ENCODE peak calls at places on chromosomes 16 and 17, in seven cellular contexts. K is AG04450, W is HL-60, X is astrocyte, G is thoracic aorta, Z is prostate gland, F is fibroblast of lung. O is an unnamed sample.

GRCh38 chr17:17205368-17206148 is 575 bp downstream of the PLD6 start:
- DNase-seq in X (peak; percentile 30), F (peak; percentile 52), W (peak; percentile 24), G (no peak), K (no peak), Z (peak; percentile 62), O (peak; percentile 73)

GRCh38 chr17:28112199-28112995 is 69.9 kb downstream of the NLK start:
- DNase-seq in X (peak; percentile 7), K (no peak), F (peak; percentile 24), G (no peak), W (no peak), Z (no peak), O (no peak)

GRCh38 chr16:3045758-3046505 is 429 bp upstream of the MMP25 start:
- DNase-seq in X (no peak), K (no peak), W (peak; percentile 43), Z (no peak), F (no peak), G (no peak), O (no peak)

GRCh38 chr16:49431591-49432290 is 58.1 kb downstream of the C16orf78 start:
- DNase-seq in Z (no peak), W (no peak), G (no peak), F (no peak), X (no peak), K (no peak), O (no peak)

GRCh38 chr16:84730406-84731106 is 30.8 kb downstream of the USP10 start:
- DNase-seq in W (peak; percentile 72), X (peak; percentile 95), Z (peak; percentile 85), K (peak; percentile 83), G (no peak), F (peak; percentile 96), O (peak; percentile 80)

GRCh38 chr17:72259977-72260376 is 139.2 kb downstream of the SOX9 start:
- DNase-seq in W (no peak), X (no peak), K (no peak), F (no peak), Z (no peak), G (no peak), O (no peak)

GRCh38 chr17:42153919-42154491 is 784 bp downstream of the RAB5C start:
- DNase-seq in G (no peak), F (peak; percentile 43), X (peak; percentile 25), W (peak; percentile 74), K (no peak), Z (no peak), O (no peak)

GRCh38 chr17:39573447-39574298 is 34.0 kb downstream of the NEUROD2 start:
- DNase-seq in F (peak; percentile 76), Z (peak; percentile 75), W (peak; percentile 44), K (no peak), X (peak; percentile 54), G (no peak), O (peak; percentile 72)

GRCh38 chr17:31907342-31907975 is 6.0 kb upstream of the UTP6 start:
- DNase-seq in Z (peak; percentile 50), F (peak; percentile 77), G (no peak), K (peak; percentile 21), X (peak; percentile 69), W (no peak), O (no peak)

GRCh38 chr17:40059729-40060475 is 2.9 kb upstream of the THRA start:
- DNase-seq in G (no peak), W (no peak), Z (no peak), K (no peak), F (no peak), X (no peak), O (no peak)

GRCh38 chr16:2752850-2753522 is 548 bp downstream of the SRRM2 start:
- DNase-seq in K (peak; percentile 41), G (no peak), Z (peak; percentile 78), X (peak; percentile 45), F (peak; percentile 66), W (peak; percentile 76), O (peak; percentile 78)

GRCh38 chr16:73483076-73483791 is 435.3 kb upstream of the ZFHX3 start:
- DNase-seq in K (no peak), X (no peak), G (no peak), F (no peak), Z (no peak), W (no peak), O (no peak)

GRCh38 chr17:12998461-12998860 is 19.4 kb downstream of the ELAC2 start:
- DNase-seq in G (no peak), K (no peak), X (no peak), W (no peak), F (no peak), Z (no peak), O (no peak)

GRCh38 chr17:81388091-81388611 is 7.1 kb upstream of the BAHCC1 start:
- DNase-seq in G (no peak), W (no peak), K (no peak), X (no peak), Z (no peak), F (no peak), O (no peak)

GRCh38 chr16:4111748-4112696 is 4.2 kb downstream of the ADCY9 start:
- DNase-seq in K (no peak), F (peak; percentile 23), G (no peak), W (no peak), X (no peak), Z (no peak), O (no peak)

GRCh38 chr17:50863221-50863843 is 2.8 kb downstream of the TOB1 start:
- DNase-seq in G (no peak), X (no peak), F (no peak), Z (peak; percentile 57), W (peak; percentile 41), K (no peak), O (no peak)

GRCh38 chr17:77167472-77168306 is 26.9 kb downstream of the SEC14L1 start:
- DNase-seq in X (no peak), K (no peak), F (no peak), W (no peak), G (no peak), Z (no peak), O (no peak)

GRCh38 chr17:16371742-16372141 is 9.1 kb upstream of the UBB start:
- DNase-seq in F (peak; percentile 63), Z (no peak), W (no peak), G (no peak), K (peak; percentile 80), X (peak; percentile 59), O (no peak)

GRCh38 chr16:30649725-30650368 is 913 bp upstream of the PRR14 start:
- DNase-seq in Z (no peak), F (no peak), G (no peak), K (no peak), X (no peak), W (peak; percentile 48), O (no peak)

GRCh38 chr17:73616873-73617430 is 27.3 kb downstream of the SDK2 start:
- DNase-seq in W (no peak), X (no peak), Z (no peak), K (no peak), F (no peak), G (no peak), O (no peak)

GRCh38 chr16:86846136-86846535 is 267.8 kb downstream of the FOXL1 start:
- DNase-seq in Z (no peak), K (no peak), X (no peak), F (no peak), W (no peak), G (no peak), O (no peak)

GRCh38 chr17:2070241-2071023 is 15.5 kb downstream of the HIC1 start:
- DNase-seq in Z (no peak), W (peak; percentile 60), F (no peak), X (no peak), G (no peak), K (no peak), O (no peak)
- TF ChIP-seq CTCF in Z (no peak), W (no peak), F (no peak), X (no peak), G (no peak), K (no peak), O (no peak)

GRCh38 chr17:57892146-57892819 is 42.4 kb upstream of the MRPS23 start:
- DNase-seq in Z (peak; percentile 79), F (peak; percentile 79), G (no peak), W (peak; percentile 86), X (peak; percentile 66), K (peak; percentile 72), O (peak; percentile 75)
- H3K27ac ChIP-seq in Z (peak overlapping the region; percentile 71), F (peak overlapping the region; percentile 87), G (peak overlapping the region; percentile 93), W (peak overlapping the region; percentile 97), X (peak overlapping the region; percentile 92), K (peak overlapping the region; percentile 98), O (peak overlapping the region; percentile 99)

GRCh38 chr17:79425686-79426085 is 185.2 kb downstream of the RBFOX3 start:
- DNase-seq in G (no peak), F (no peak), K (no peak), Z (no peak), X (no peak), W (no peak), O (no peak)

GRCh38 chr17:79429864-79430494 is 180.9 kb downstream of the RBFOX3 start:
- DNase-seq in F (no peak), Z (no peak), X (no peak), G (no peak), K (no peak), W (no peak), O (no peak)

GRCh38 chr17:79424471-79425185 is 186.2 kb downstream of the RBFOX3 start:
- DNase-seq in X (no peak), Z (no peak), W (no peak), G (no peak), K (no peak), F (no peak), O (no peak)

GRCh38 chr17:79428988-79429387 is 181.9 kb downstream of the RBFOX3 start:
- DNase-seq in G (no peak), F (no peak), K (no peak), Z (no peak), W (no peak), X (no peak), O (no peak)

GRCh38 chr17:79427621-79428539 is 183.0 kb downstream of the RBFOX3 start:
- DNase-seq in X (no peak), F (no peak), Z (no peak), W (no peak), K (no peak), G (no peak), O (no peak)
- TF ChIP-seq CTCF in X (no peak), F (no peak), Z (no peak), W (no peak), K (no peak), G (no peak), O (no peak)

GRCh38 chr16:88613293-88613692 is 25.1 kb upstream of the IL17C start:
- DNase-seq in F (no peak), Z (no peak), X (no peak), K (no peak), W (no peak), G (no peak), O (no peak)
- H3K27ac ChIP-seq in F (no peak overlapping the region), Z (no peak overlapping the region), X (no peak overlapping the region), K (no peak overlapping the region), W (peak overlapping the region; percentile 49), G (no peak overlapping the region), O (no peak overlapping the region)

O was measured in RWPE1.